ENCODE peak calls at places on chromosomes 3 and 15, in six cellular contexts. T is left ventricle myocardium inferior, V is coronary artery, Q is GM12864, D is cardiac muscle cell, O is fibroblast of mammary gland. G is an unnamed sample.

GRCh38 chr3:159077860-159078259 is 276.0 kb downstream of the MFSD1 start:
- DNase-seq in T (no peak), V (no peak), Q (no peak), D (peak), O (peak), G (no peak)

GRCh38 chr3:172673210-172673679 is 37.6 kb downstream of the NCEH1 start:
- DNase-seq in T (peak), V (no peak), Q (peak), D (peak), O (peak), G (no peak)

GRCh38 chr3:191329654-191330308 is 545 bp downstream of the UTS2B start:
- DNase-seq in T (peak), V (peak), Q (no peak), D (peak), O (peak), G (peak)

GRCh38 chr3:23198801-23199200 is 4.3 kb upstream of the UBE2E2 start:
- DNase-seq in T (no peak), V (no peak), Q (no peak), D (no peak), O (peak), G (no peak)

GRCh38 chr3:95154775-95155174 is 1091.9 kb downstream of the NSUN3 start:
- DNase-seq in T (no peak), V (no peak), Q (no peak), D (no peak), O (peak), G (no peak)

GRCh38 chr15:73357999-73358665 is 10.6 kb downstream of the HCN4 start:
- DNase-seq in T (no peak), V (no peak), Q (no peak), D (no peak), O (no peak), G (no peak)

GRCh38 chr15:73700041-73700842 is 16.1 kb downstream of the CD276 start:
- DNase-seq in T (peak), V (no peak), Q (peak), D (peak), O (peak), G (no peak)

GRCh38 chr15:54277834-54278233 is 299.6 kb downstream of the UNC13C start:
- DNase-seq in T (no peak), V (no peak), Q (no peak), D (no peak), O (no peak), G (no peak)

GRCh38 chr3:156479574-156479973 is 75.3 kb downstream of the SSR3 start:
- DNase-seq in T (no peak), V (no peak), Q (no peak), D (no peak), O (no peak), G (no peak)

GRCh38 chr3:186598108-186598784 is 14.6 kb upstream of the AHSG start:
- DNase-seq in T (peak), V (no peak), Q (no peak), D (peak), O (peak), G (no peak)

GRCh38 chr3:7322957-7323679 is 462.2 kb downstream of the GRM7 start:
- DNase-seq in T (no peak), V (no peak), Q (no peak), D (peak), O (no peak), G (no peak)

GRCh38 chr3:72265250-72265649 is 480.3 kb upstream of the PROK2 start:
- DNase-seq in T (no peak), V (no peak), Q (no peak), D (peak), O (peak), G (no peak)

GRCh38 chr3:141828487-141829284 is 47.8 kb upstream of the ATP1B3 start:
- DNase-seq in T (peak), V (no peak), Q (no peak), D (peak), O (peak), G (no peak)

GRCh38 chr3:143171141-143171651 is 51.6 kb downstream of the CHST2 start:
- DNase-seq in T (no peak), V (no peak), Q (peak), D (peak), O (peak), G (no peak)

GRCh38 chr3:116129187-116129945 is 315.9 kb downstream of the LSAMP start:
- DNase-seq in T (no peak), V (no peak), Q (no peak), D (no peak), O (no peak), G (no peak)

GRCh38 chr3:114242947-114243346 is 5.6 kb upstream of the ZNF80 start:
- DNase-seq in T (no peak), V (no peak), Q (no peak), D (no peak), O (no peak), G (no peak)

GRCh38 chr3:49641292-49641691 is 32.9 kb upstream of the APEH start:
- DNase-seq in T (no peak), V (no peak), Q (no peak), D (no peak), O (no peak), G (no peak)

GRCh38 chr3:149541091-149541491 is 66.6 kb downstream of the TM4SF4 start:
- DNase-seq in T (no peak), V (no peak), Q (no peak), D (peak), O (no peak), G (no peak)

GRCh38 chr15:27097506-27097905 is 126.5 kb downstream of the GABRG3 start:
- DNase-seq in T (no peak), V (no peak), Q (no peak), D (no peak), O (no peak), G (no peak)

GRCh38 chr15:48358229-48358641 is 27.0 kb downstream of the DUT start:
- DNase-seq in T (no peak), V (no peak), Q (no peak), D (peak), O (peak), G (no peak)

GRCh38 chr3:128080323-128080898 is 28.2 kb downstream of the SEC61A1 start:
- DNase-seq in T (no peak), V (peak), Q (no peak), D (peak), O (peak), G (no peak)

GRCh38 chr15:40379853-40380252 is 2.7 kb upstream of the KNSTRN start:
- DNase-seq in T (peak), V (no peak), Q (no peak), D (peak), O (peak), G (no peak)

GRCh38 chr3:71341721-71342120 is 241.8 kb downstream of the FOXP1 start:
- DNase-seq in T (no peak), V (no peak), Q (no peak), D (peak), O (peak), G (no peak)

GRCh38 chr15:98292442-98293240 is 332.1 kb downstream of the ARRDC4 start:
- DNase-seq in T (peak), V (no peak), Q (no peak), D (peak), O (peak), G (peak)

GRCh38 chr3:36405193-36405592 is 24.9 kb downstream of the STAC start:
- DNase-seq in T (no peak), V (no peak), Q (no peak), D (no peak), O (no peak), G (no peak)

GRCh38 chr3:187567026-187567425 is 103.2 kb downstream of the SST start:
- DNase-seq in T (no peak), V (no peak), Q (no peak), D (peak), O (peak), G (no peak)

GRCh38 chr3:42732829-42733459 is 30.3 kb upstream of the HHATL start:
- DNase-seq in T (no peak), V (no peak), Q (no peak), D (no peak), O (no peak), G (peak)

GRCh38 chr3:157330206-157330605 is 106.4 kb upstream of the PTX3 start:
- DNase-seq in T (no peak), V (no peak), Q (no peak), D (peak), O (no peak), G (no peak)

GRCh38 chr3:109643590-109643989 is 306.2 kb upstream of the DPPA4 start:
- DNase-seq in T (no peak), V (no peak), Q (no peak), D (peak), O (peak), G (no peak)

GRCh38 chr15:62770752-62771151 is 271.8 kb upstream of the TPM1 start:
- DNase-seq in T (no peak), V (no peak), Q (no peak), D (peak), O (peak), G (no peak)

GRCh38 chr15:85543741-85544155 is 163.3 kb downstream of the AKAP13 start:
- DNase-seq in T (peak), V (no peak), Q (no peak), D (no peak), O (no peak), G (no peak)
- TF ChIP-seq CTCF in T (peak), V (no peak), Q (no peak), D (no peak), O (no peak), G (no peak)

GRCh38 chr3:184474907-184475306 is 86.7 kb upstream of the EPHB3 start:
- DNase-seq in T (no peak), V (no peak), Q (no peak), D (no peak), O (no peak), G (no peak)

GRCh38 chr3:184477940-184478339 is 83.6 kb upstream of the EPHB3 start:
- DNase-seq in T (no peak), V (no peak), Q (no peak), D (no peak), O (no peak), G (no peak)

GRCh38 chr3:184481924-184482671 is 79.5 kb upstream of the EPHB3 start:
- DNase-seq in T (no peak), V (no peak), Q (no peak), D (no peak), O (no peak), G (no peak)

GRCh38 chr3:184480831-184481230 is 80.8 kb upstream of the EPHB3 start:
- DNase-seq in T (no peak), V (no peak), Q (no peak), D (no peak), O (no peak), G (no peak)

DNA sequence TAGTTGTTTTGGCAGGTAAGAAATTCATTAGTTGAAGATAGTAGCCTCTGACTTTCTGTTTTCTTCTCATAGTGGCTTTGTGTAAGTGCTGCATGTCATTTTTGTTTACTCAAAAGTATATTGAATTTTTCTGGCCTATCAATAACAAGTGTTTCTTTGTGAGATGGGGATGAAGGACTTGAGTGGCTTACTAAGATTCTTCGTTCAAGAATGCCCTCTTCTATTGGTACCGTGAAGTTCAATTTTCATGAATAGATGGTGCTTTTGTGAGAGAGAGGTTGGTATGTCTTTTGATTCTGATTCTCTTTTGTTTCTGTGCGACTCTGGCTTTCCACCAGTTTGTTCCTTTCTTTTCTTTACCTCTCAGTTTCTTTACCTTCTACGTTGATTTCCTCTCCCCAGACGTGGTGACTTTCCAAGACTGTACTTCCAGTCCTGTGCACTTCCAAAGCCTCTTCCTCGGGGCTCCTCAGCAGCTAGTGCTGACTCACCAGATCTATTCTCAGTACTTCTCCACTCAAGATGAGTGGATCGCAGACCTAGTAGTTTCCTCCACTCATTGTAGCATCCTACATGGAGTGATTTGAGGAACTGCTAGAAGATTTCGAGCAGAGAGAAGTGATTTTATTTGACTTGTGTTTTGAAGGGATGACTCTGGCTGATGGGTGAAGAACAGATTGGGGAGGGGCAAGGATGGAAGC is 82.0 kb upstream of the EPHB3 start:
- DNase-seq in T (no peak), V (no peak), Q (no peak), D (no peak), O (no peak), G (no peak)
- TF ChIP-seq CTCF in T (no peak), V (no peak), Q (no peak), D (no peak), O (no peak), G (no peak)

GRCh38 chr3:185460719-185461350 is 38.0 kb downstream of the TMEM41A start:
- DNase-seq in T (no peak), V (no peak), Q (no peak), D (peak), O (peak), G (no peak)
- TF ChIP-seq CTCF in T (peak), V (no peak), Q (no peak), D (peak), O (peak), G (peak)

DNA sequence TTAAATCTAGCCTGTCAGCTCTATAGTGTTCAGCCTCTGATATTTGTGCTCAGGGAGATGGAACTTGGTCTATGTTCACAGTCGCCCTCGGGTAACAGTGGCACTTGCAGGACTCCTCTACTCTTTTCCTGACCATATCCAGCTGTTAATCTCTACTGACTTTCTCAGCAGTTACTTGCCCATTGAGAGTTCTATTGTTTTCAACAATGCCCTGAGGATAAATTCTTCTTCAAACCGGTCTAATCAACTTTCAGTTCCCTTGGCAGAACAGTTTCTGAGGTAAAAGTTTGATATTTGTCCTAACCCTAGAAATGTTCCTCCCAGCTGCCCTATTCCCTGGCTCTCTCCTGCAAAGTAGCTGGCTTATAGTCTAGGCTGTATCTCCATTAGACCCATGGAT is 15.3 kb upstream of the PLAAT1 start:
- DNase-seq in T (no peak), V (no peak), Q (no peak), D (no peak), O (no peak), G (no peak)
- TF ChIP-seq CTCF in T (no peak), V (no peak), Q (no peak), D (no peak), O (no peak), G (no peak)

GRCh38 chr15:31145271-31145911 is 43.9 kb upstream of the TRPM1 start:
- DNase-seq in T (no peak), V (no peak), Q (no peak), D (peak), O (peak), G (no peak)
- TF ChIP-seq CTCF in T (no peak), V (no peak), Q (no peak), D (peak), O (peak), G (peak)

GRCh38 chr3:154745925-154746324 is 315.9 kb upstream of the GPR149 start:
- DNase-seq in T (no peak), V (no peak), Q (no peak), D (no peak), O (no peak), G (no peak)
- TF ChIP-seq CTCF in T (no peak), V (no peak), Q (no peak), D (no peak), O (peak), G (peak)

GRCh38 chr3:52801839-52802238 is 7.2 kb downstream of the ITIH3 start:
- DNase-seq in T (no peak), V (no peak), Q (no peak), D (peak), O (no peak), G (no peak)

GRCh38 chr3:52796411-52796810 is 1.8 kb downstream of the ITIH3 start:
- DNase-seq in T (no peak), V (no peak), Q (no peak), D (no peak), O (no peak), G (no peak)

GRCh38 chr3:52800079-52800478 is 5.5 kb downstream of the ITIH3 start:
- DNase-seq in T (no peak), V (no peak), Q (no peak), D (peak), O (peak), G (no peak)

GRCh38 chr3:52798376-52798977 is 3.9 kb downstream of the ITIH3 start:
- DNase-seq in T (no peak), V (no peak), Q (no peak), D (peak), O (no peak), G (no peak)

GRCh38 chr3:52798978-52799476 is 4.4 kb downstream of the ITIH3 start:
- DNase-seq in T (no peak), V (no peak), Q (no peak), D (peak), O (peak), G (no peak)
- TF ChIP-seq CTCF in T (peak), V (no peak), Q (peak), D (peak), O (peak), G (peak)

DNA sequence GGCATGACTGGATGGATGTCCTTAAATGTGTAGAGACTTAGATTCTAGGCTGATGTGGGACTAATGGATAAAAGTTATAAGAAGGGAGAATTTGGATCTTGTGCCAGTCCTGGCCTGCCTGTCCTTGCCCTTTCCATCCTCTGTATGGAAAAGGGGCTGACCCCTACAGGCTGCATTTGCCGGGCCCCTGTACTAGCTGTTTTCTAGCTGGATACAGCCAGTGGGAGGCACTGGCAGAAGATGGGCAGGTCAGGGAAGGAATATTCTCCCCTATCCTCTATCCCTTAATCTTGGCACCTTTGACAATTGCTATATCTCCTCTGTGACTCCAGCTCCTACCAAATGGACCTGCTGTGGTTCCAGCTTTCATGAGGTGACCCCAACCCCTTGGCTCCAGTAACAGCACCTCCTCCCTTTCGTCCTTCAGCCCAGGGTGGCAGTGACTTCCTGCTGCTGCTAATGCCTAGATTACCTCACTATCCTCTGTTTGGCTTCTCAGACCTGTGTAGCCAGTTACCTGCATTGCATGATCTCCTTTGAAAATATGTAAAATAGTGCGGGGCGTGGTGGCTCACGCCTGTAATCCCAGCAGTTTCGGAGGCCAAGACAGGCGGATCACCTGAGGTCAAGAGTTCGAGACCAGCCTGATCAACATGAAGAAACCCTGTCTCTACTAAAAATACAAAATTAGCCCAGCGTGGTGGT is 6.2 kb upstream of the TNFAIP8L3 start:
- DNase-seq in T (no peak), V (no peak), Q (no peak), D (no peak), O (no peak), G (no peak)
- TF ChIP-seq CTCF in T (no peak), V (no peak), Q (no peak), D (no peak), O (no peak), G (no peak)

DNA sequence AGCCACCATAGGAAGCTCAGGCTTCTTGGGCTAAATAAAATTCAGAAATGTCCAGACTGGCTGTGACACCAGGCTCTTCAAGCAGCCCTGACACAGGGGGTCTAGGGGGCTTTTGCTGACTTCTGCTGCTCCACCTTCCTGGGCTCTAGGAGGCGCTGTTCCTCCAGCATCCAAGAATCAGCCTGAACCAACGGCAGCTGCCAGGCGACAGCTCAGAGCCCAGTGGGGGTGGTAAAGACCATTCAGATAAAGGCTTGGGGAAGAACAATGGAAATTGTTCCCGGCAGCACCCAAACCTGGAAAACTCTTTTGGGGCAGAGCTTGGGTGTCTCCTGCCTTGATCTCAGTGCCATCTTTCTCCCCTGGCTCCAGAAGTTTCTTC is 21.6 kb upstream of the PSTPIP1 start:
- DNase-seq in T (no peak), V (no peak), Q (no peak), D (peak), O (peak), G (no peak)
- TF ChIP-seq CTCF in T (peak), V (peak), Q (peak), D (peak), O (peak), G (peak)